ENCODE peak calls at places on chromosome 4, in nine cellular contexts. H is NB4, K is aorta, A is upper lobe of left lung, N is uterus, J is NCI-H187 treated with DMSO at 0.1 percent for 48 hours, B is Right ventricle myocardium inferior, U is M059J, S is cardiac muscle cell. O is an unnamed sample.
A peak's percentile ranks its signal among the peaks of the same experiment; 100 is the strongest.

GRCh38 chr4:83240379-83240875 is 44.2 kb downstream of the COQ2 start:
- DNase-seq in H (peak; percentile 89), K (no peak), A (no peak), N (no peak), J (no peak), B (no peak), U (no peak), S (no peak), O (peak; percentile 57)

GRCh38 chr4:6225469-6225868 is 25.1 kb upstream of the JAKMIP1 start:
- DNase-seq in H (peak; percentile 46), K (no peak), A (no peak), N (no peak), J (no peak), B (no peak), U (peak; percentile 27), S (peak; percentile 32), O (peak; percentile 75)

GRCh38 chr4:57639566-57640328 is 529.6 kb upstream of the IGFBP7 start:
- DNase-seq in H (no peak), K (no peak), A (no peak), N (no peak), J (no peak), B (no peak), U (no peak), S (no peak), O (no peak)

GRCh38 chr4:138445098-138445497 is 202.9 kb upstream of the SLC7A11 start:
- DNase-seq in H (no peak), K (no peak), A (no peak), N (no peak), J (no peak), B (no peak), U (no peak), S (no peak), O (no peak)

GRCh38 chr4:108852691-108853090 is 89.8 kb upstream of the ETNPPL start:
- DNase-seq in H (no peak), K (no peak), A (no peak), N (no peak), J (no peak), B (no peak), U (no peak), S (no peak), O (no peak)

GRCh38 chr4:126354784-126355183 is 1040.0 kb downstream of the FAT4 start:
- DNase-seq in H (no peak), K (no peak), A (no peak), N (no peak), J (no peak), B (no peak), U (no peak), S (no peak), O (no peak)

GRCh38 chr4:8221476-8221875 is 22.4 kb downstream of the SH3TC1 start:
- DNase-seq in H (peak; percentile 93), K (no peak), A (no peak), N (no peak), J (no peak), B (no peak), U (peak; percentile 23), S (peak; percentile 85), O (no peak)

GRCh38 chr4:121740796-121741409 is 24.1 kb downstream of the SMIM43 start:
- DNase-seq in H (no peak), K (no peak), A (no peak), N (no peak), J (no peak), B (no peak), U (no peak), S (no peak), O (no peak)

GRCh38 chr4:37631551-37631950 is 54.6 kb downstream of the RELL1 start:
- DNase-seq in H (no peak), K (no peak), A (peak; percentile 22), N (peak; percentile 64), J (no peak), B (no peak), U (no peak), S (peak; percentile 85), O (no peak)

GRCh38 chr4:174928575-174929253 is 10.6 kb downstream of the ADAM29 start:
- DNase-seq in H (no peak), K (no peak), A (no peak), N (no peak), J (no peak), B (no peak), U (peak; percentile 3), S (no peak), O (no peak)

GRCh38 chr4:38166082-38166481 is 205.9 kb downstream of the PTTG2 start:
- DNase-seq in H (peak; percentile 98), K (no peak), A (peak; percentile 64), N (no peak), J (no peak), B (no peak), U (no peak), S (no peak), O (no peak)

O was measured in Karpas-422.